ENCODE peak calls at places on chromosomes 16 and 17, in eight cellular contexts. One of them, this sample, is unnamed.

GRCh38 chr17:63985387-63986140 is 12.6 kb upstream of the PRR29 start:
- DNase-seq in stomach: no peak
- DNase-seq in breast epithelium: no peak
- DNase-seq in sigmoid colon: no peak
- DNase-seq in A549: no peak
- DNase-seq in tibial nerve: no peak
- DNase-seq in prostate gland: no peak
- DNase-seq in ovary: no peak
- DNase-seq in this sample: no peak

GRCh38 chr17:61235821-61236197 is 163.8 kb upstream of the TBX2 start:
- DNase-seq in prostate gland: peak; percentile 68
- DNase-seq in breast epithelium: no peak
- DNase-seq in tibial nerve: no peak
- DNase-seq in sigmoid colon: no peak
- DNase-seq in stomach: no peak
- DNase-seq in ovary: no peak
- DNase-seq in A549: no peak
- DNase-seq in this sample: no peak

GRCh38 chr17:4599505-4600281 is 15.4 kb downstream of the SMTNL2 start:
- DNase-seq in A549: no peak
- DNase-seq in prostate gland: no peak
- DNase-seq in tibial nerve: no peak
- DNase-seq in ovary: peak; percentile 94
- DNase-seq in sigmoid colon: peak; percentile 75
- DNase-seq in breast epithelium: no peak
- DNase-seq in stomach: no peak
- DNase-seq in this sample: no peak

GRCh38 chr17:76046064-76046463 is 19.0 kb upstream of the EVPL start:
- DNase-seq in prostate gland: no peak
- DNase-seq in A549: no peak
- DNase-seq in ovary: no peak
- DNase-seq in stomach: no peak
- DNase-seq in tibial nerve: no peak
- DNase-seq in sigmoid colon: no peak
- DNase-seq in breast epithelium: no peak
- DNase-seq in this sample: no peak

GRCh38 chr16:54165912-54166265 is 120.7 kb downstream of the IRX3 start:
- DNase-seq in stomach: no peak
- DNase-seq in breast epithelium: no peak
- DNase-seq in ovary: no peak
- DNase-seq in tibial nerve: no peak
- DNase-seq in prostate gland: no peak
- DNase-seq in sigmoid colon: no peak
- DNase-seq in A549: no peak
- DNase-seq in this sample: no peak

GRCh38 chr17:71975331-71975801 is 145.5 kb upstream of the SOX9 start:
- DNase-seq in ovary: no peak
- DNase-seq in sigmoid colon: peak; percentile 73
- DNase-seq in stomach: no peak
- DNase-seq in prostate gland: peak; percentile 29
- DNase-seq in A549: no peak
- DNase-seq in breast epithelium: no peak
- DNase-seq in tibial nerve: peak; percentile 45
- DNase-seq in this sample: peak; percentile 66

GRCh38 chr16:49592507-49593422 is 219.2 kb downstream of the C16orf78 start:
- DNase-seq in sigmoid colon: no peak
- DNase-seq in A549: peak; percentile 69
- DNase-seq in ovary: peak; percentile 18
- DNase-seq in breast epithelium: no peak
- DNase-seq in prostate gland: no peak
- DNase-seq in stomach: peak; percentile 30
- DNase-seq in tibial nerve: no peak
- DNase-seq in this sample: no peak

GRCh38 chr17:71409712-71410111 is 711.1 kb upstream of the SOX9 start:
- DNase-seq in stomach: no peak
- DNase-seq in breast epithelium: no peak
- DNase-seq in prostate gland: no peak
- DNase-seq in A549: no peak
- DNase-seq in sigmoid colon: no peak
- DNase-seq in tibial nerve: no peak
- DNase-seq in ovary: no peak
- DNase-seq in this sample: no peak

GRCh38 chr17:60554377-60554788 is 28.3 kb upstream of the APPBP2 start:
- DNase-seq in stomach: peak; percentile 66
- DNase-seq in ovary: no peak
- DNase-seq in sigmoid colon: no peak
- DNase-seq in breast epithelium: no peak
- DNase-seq in A549: no peak
- DNase-seq in prostate gland: no peak
- DNase-seq in tibial nerve: no peak
- DNase-seq in this sample: no peak

GRCh38 chr16:12340151-12340733 is 363.7 kb downstream of the SNX29 start:
- DNase-seq in breast epithelium: no peak
- DNase-seq in stomach: peak; percentile 41
- DNase-seq in ovary: no peak
- DNase-seq in tibial nerve: no peak
- DNase-seq in sigmoid colon: no peak
- DNase-seq in A549: peak; percentile 31
- DNase-seq in prostate gland: peak; percentile 36
- DNase-seq in this sample: no peak

GRCh38 chr16:14629919-14630619 is at the start of gene PARN:
- DNase-seq in ovary: peak; percentile 96
- DNase-seq in breast epithelium: peak; percentile 96
- DNase-seq in tibial nerve: peak; percentile 93
- DNase-seq in A549: peak; percentile 97
- DNase-seq in prostate gland: peak; percentile 96
- DNase-seq in sigmoid colon: peak; percentile 98
- DNase-seq in stomach: peak; percentile 98
- DNase-seq in this sample: peak; percentile 95

GRCh38 chr17:79783891-79784290 is 5.9 kb downstream of the CBX2 start:
- DNase-seq in breast epithelium: no peak
- DNase-seq in stomach: no peak
- DNase-seq in prostate gland: no peak
- DNase-seq in A549: no peak
- DNase-seq in sigmoid colon: no peak
- DNase-seq in ovary: no peak
- DNase-seq in tibial nerve: no peak
- DNase-seq in this sample: no peak

GRCh38 chr17:40100669-40101366 is 429 bp upstream of the NR1D1 start:
- DNase-seq in prostate gland: peak; percentile 99
- DNase-seq in breast epithelium: peak; percentile 99
- DNase-seq in ovary: peak; percentile 99
- DNase-seq in A549: peak; percentile 99
- DNase-seq in sigmoid colon: peak; percentile 100
- DNase-seq in tibial nerve: peak; percentile 98
- DNase-seq in stomach: peak; percentile 99
- DNase-seq in this sample: peak; percentile 99

GRCh38 chr17:2398655-2399571 is 1.9 kb downstream of the MNT start:
- DNase-seq in A549: peak; percentile 75
- DNase-seq in tibial nerve: peak; percentile 49
- DNase-seq in breast epithelium: no peak
- DNase-seq in ovary: peak; percentile 69
- DNase-seq in prostate gland: peak; percentile 61
- DNase-seq in stomach: peak; percentile 47
- DNase-seq in sigmoid colon: peak; percentile 86
- DNase-seq in this sample: no peak

GRCh38 chr16:48860341-48860740 is 250.4 kb upstream of the N4BP1 start:
- DNase-seq in sigmoid colon: no peak
- DNase-seq in breast epithelium: no peak
- DNase-seq in prostate gland: no peak
- DNase-seq in stomach: no peak
- DNase-seq in A549: no peak
- DNase-seq in tibial nerve: no peak
- DNase-seq in ovary: no peak
- DNase-seq in this sample: no peak

GRCh38 chr16:82792704-82793103 is 165.9 kb downstream of the CDH13 start:
- DNase-seq in ovary: no peak
- DNase-seq in stomach: no peak
- DNase-seq in A549: no peak
- DNase-seq in breast epithelium: no peak
- DNase-seq in tibial nerve: no peak
- DNase-seq in prostate gland: no peak
- DNase-seq in sigmoid colon: no peak
- DNase-seq in this sample: no peak

DNA sequence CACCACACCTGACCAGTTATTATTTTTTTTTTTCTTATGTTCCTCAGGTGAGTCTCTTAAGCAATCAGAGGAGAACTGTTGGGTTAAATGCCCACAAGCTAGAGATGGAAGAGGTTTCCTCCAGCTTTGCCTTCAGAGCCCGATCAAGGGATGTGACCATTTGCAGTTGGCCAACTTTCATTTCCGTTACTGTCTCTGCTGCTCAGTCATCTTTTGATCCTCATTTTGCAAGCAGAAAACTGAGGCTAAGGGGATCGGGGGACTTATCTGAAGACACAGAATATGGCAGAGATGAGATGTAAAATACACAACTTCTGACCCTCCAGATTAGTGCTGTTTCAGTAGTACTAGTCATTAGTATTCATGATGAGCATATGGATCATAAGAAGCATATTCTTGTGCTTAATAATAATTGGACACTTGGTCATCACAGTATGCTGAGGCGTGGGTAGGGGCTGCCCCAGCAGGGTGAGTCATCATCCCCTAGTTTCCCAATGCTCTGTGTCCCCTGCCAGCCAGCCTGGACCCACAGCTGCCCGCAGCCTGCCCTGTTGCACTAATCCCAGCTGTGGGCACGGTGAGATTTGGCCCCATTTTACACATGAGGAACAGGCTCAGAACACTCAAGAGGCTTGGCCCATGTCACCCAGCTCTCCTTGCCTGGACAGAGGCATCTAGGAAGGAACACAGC is 189.0 kb downstream of the RAB11FIP4 start:
- DNase-seq in breast epithelium: no peak
- DNase-seq in prostate gland: no peak
- DNase-seq in ovary: no peak
- DNase-seq in tibial nerve: no peak
- DNase-seq in stomach: peak; percentile 44
- DNase-seq in A549: no peak
- DNase-seq in sigmoid colon: no peak
- DNase-seq in this sample: no peak
- TF ChIP-seq POLR2A in breast epithelium: no peak
- TF ChIP-seq POLR2A in prostate gland: no peak
- TF ChIP-seq POLR2A in ovary: no peak
- TF ChIP-seq POLR2A in tibial nerve: no peak
- TF ChIP-seq POLR2A in stomach: no peak
- TF ChIP-seq POLR2A in A549: no peak
- TF ChIP-seq POLR2A in sigmoid colon: no peak
- TF ChIP-seq POLR2A in this sample: no peak

GRCh38 chr16:8523932-8524331 is 66.4 kb downstream of the TMEM114 start:
- DNase-seq in breast epithelium: no peak
- DNase-seq in prostate gland: no peak
- DNase-seq in ovary: no peak
- DNase-seq in A549: no peak
- DNase-seq in tibial nerve: no peak
- DNase-seq in stomach: no peak
- DNase-seq in sigmoid colon: no peak
- DNase-seq in this sample: no peak

GRCh38 chr16:8522757-8523156 is 67.6 kb downstream of the TMEM114 start:
- DNase-seq in prostate gland: no peak
- DNase-seq in ovary: no peak
- DNase-seq in sigmoid colon: no peak
- DNase-seq in A549: no peak
- DNase-seq in tibial nerve: no peak
- DNase-seq in stomach: no peak
- DNase-seq in breast epithelium: no peak
- DNase-seq in this sample: no peak

GRCh38 chr16:8530756-8531155 is 59.6 kb downstream of the TMEM114 start:
- DNase-seq in tibial nerve: no peak
- DNase-seq in sigmoid colon: no peak
- DNase-seq in stomach: no peak
- DNase-seq in breast epithelium: no peak
- DNase-seq in A549: no peak
- DNase-seq in ovary: no peak
- DNase-seq in prostate gland: no peak
- DNase-seq in this sample: no peak

GRCh38 chr16:8533509-8533908 is 56.8 kb downstream of the TMEM114 start:
- DNase-seq in sigmoid colon: no peak
- DNase-seq in A549: no peak
- DNase-seq in prostate gland: no peak
- DNase-seq in stomach: no peak
- DNase-seq in ovary: no peak
- DNase-seq in breast epithelium: no peak
- DNase-seq in tibial nerve: no peak
- DNase-seq in this sample: no peak

DNA sequence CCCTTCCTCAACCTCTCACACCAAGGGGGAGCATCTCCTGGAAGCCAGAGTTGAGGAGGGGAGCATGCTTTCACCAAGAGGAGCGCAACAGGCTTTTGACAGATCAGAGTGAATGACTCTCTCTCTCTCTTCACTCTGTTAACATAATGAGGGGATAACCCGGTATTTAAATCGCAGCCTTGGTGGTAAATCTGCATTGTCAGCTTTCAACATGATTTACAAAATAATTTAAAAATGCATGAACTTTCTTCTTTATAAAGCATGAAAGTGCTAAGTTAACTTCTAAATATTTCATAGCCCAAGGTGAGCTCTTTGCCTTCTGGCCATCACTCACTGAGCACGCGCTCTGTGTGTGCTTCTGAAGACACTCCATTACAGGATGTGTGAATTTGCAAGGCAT is 61.8 kb downstream of the TMEM114 start:
- DNase-seq in A549: no peak
- DNase-seq in ovary: no peak
- DNase-seq in sigmoid colon: no peak
- DNase-seq in breast epithelium: no peak
- DNase-seq in tibial nerve: no peak
- DNase-seq in stomach: no peak
- DNase-seq in prostate gland: no peak
- DNase-seq in this sample: no peak
- H3K4me3 ChIP-seq in A549: no peak overlapping the region
- H3K4me3 ChIP-seq in ovary: no peak overlapping the region
- H3K4me3 ChIP-seq in sigmoid colon: no peak overlapping the region
- H3K4me3 ChIP-seq in breast epithelium: no peak overlapping the region
- H3K4me3 ChIP-seq in tibial nerve: no peak overlapping the region
- H3K4me3 ChIP-seq in stomach: no peak overlapping the region
- H3K4me3 ChIP-seq in prostate gland: no peak overlapping the region
- H3K4me3 ChIP-seq in this sample: no peak overlapping the region

DNA sequence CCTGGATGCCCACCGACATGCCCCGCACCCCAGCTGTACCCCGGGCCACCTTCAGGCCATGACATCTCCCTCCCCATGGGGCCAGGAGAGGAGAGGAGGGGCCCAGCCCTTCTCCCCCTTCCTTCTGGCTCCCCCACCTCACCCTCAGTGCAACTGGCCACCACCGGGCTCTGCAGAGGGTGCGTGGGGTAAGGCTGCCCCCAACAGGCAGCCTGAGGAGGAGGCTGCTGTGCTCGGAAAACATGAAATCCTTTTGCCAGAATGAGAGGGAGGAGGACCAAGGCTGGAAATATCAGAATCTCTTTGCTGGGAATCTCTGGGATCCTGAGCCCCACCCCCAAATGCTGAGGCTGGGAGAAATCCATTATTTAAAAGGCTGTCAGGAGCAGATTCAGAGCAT is 68.4 kb downstream of the CCT6B start:
- DNase-seq in ovary: no peak
- DNase-seq in breast epithelium: no peak
- DNase-seq in stomach: no peak
- DNase-seq in tibial nerve: no peak
- DNase-seq in sigmoid colon: no peak
- DNase-seq in A549: peak; percentile 50
- DNase-seq in prostate gland: no peak
- DNase-seq in this sample: no peak
- TF ChIP-seq CTCF in ovary: no peak
- TF ChIP-seq CTCF in breast epithelium: peak; percentile 20
- TF ChIP-seq CTCF in stomach: no peak
- TF ChIP-seq CTCF in tibial nerve: peak; percentile 9
- TF ChIP-seq CTCF in sigmoid colon: no peak
- TF ChIP-seq CTCF in A549: peak; percentile 46
- TF ChIP-seq CTCF in prostate gland: no peak
- TF ChIP-seq CTCF in this sample: no peak

GRCh38 chr16:16120382-16121184 is 102.7 kb downstream of the ABCC6 start:
- DNase-seq in stomach: peak; percentile 56
- DNase-seq in prostate gland: no peak
- DNase-seq in breast epithelium: no peak
- DNase-seq in sigmoid colon: peak; percentile 96
- DNase-seq in A549: no peak
- DNase-seq in tibial nerve: no peak
- DNase-seq in ovary: no peak
- DNase-seq in this sample: no peak
- TF ChIP-seq POLR2A in stomach: no peak
- TF ChIP-seq POLR2A in prostate gland: no peak
- TF ChIP-seq POLR2A in breast epithelium: no peak
- TF ChIP-seq POLR2A in sigmoid colon: peak; percentile 17
- TF ChIP-seq POLR2A in A549: no peak
- TF ChIP-seq POLR2A in tibial nerve: no peak
- TF ChIP-seq POLR2A in ovary: no peak
- TF ChIP-seq POLR2A in this sample: no peak

This sample was measured in lower leg skin.